ENCODE peak calls at places on chromosomes 6 and 20, in four cellular contexts. P is ovary; F is spleen; L is CD8-positive, alpha-beta T cell. J is an unnamed sample.
A peak's percentile ranks its signal among the peaks of the same experiment; 100 is the strongest.

GRCh38 chr6:125432968-125433367 is 131.2 kb upstream of the HDDC2 start:
- DNase-seq in L (no peak), P (no peak), F (no peak), J (no peak)

GRCh38 chr6:40541556-40542174 is 45.5 kb downstream of the LRFN2 start:
- DNase-seq in F (peak; percentile 56), P (no peak), L (no peak), J (no peak)

GRCh38 chr20:15673206-15673605 is 900.0 kb downstream of the KIF16B start:
- DNase-seq in F (no peak), P (no peak), L (no peak), J (peak; percentile 67)

GRCh38 chr6:16729183-16729696 is 32.0 kb downstream of the ATXN1 start:
- DNase-seq in L (no peak), P (no peak), F (no peak), J (no peak)

GRCh38 chr6:44247338-44248302 is 719 bp downstream of the HSP90AB1 start:
- DNase-seq in P (peak; percentile 76), L (peak; percentile 89), F (peak; percentile 96), J (no peak)

GRCh38 chr20:47645632-47646031 is 139.6 kb downstream of the SULF2 start:
- DNase-seq in P (no peak), F (no peak), L (no peak), J (no peak)

GRCh38 chr6:25427549-25427948 is 148.4 kb downstream of the CARMIL1 start:
- DNase-seq in L (no peak), F (no peak), P (no peak), J (no peak)

GRCh38 chr20:48041078-48041780 is 255.9 kb upstream of the SULF2 start:
- DNase-seq in P (no peak), F (no peak), L (no peak), J (no peak)

GRCh38 chr6:153727910-153728309 is 311.1 kb upstream of the OPRM1 start:
- DNase-seq in F (no peak), L (no peak), P (no peak), J (no peak)

GRCh38 chr6:70520575-70520974 is 46.2 kb upstream of the SDHAF4 start:
- DNase-seq in P (no peak), F (no peak), L (no peak), J (no peak)

GRCh38 chr6:6494677-6495076 is 93.8 kb upstream of the LY86 start:
- DNase-seq in P (no peak), L (peak; percentile 12), F (peak; percentile 84), J (peak; percentile 44)

GRCh38 chr20:5008743-5009142 is 7.4 kb upstream of the SLC23A2 start:
- DNase-seq in L (no peak), F (no peak), P (no peak), J (no peak)

GRCh38 chr6:10413850-10414765 is 766 bp downstream of the TFAP2A start:
- DNase-seq in L (no peak), F (no peak), P (no peak), J (peak; percentile 46)

GRCh38 chr6:93323630-93324029 is 95.7 kb downstream of the EPHA7 start:
- DNase-seq in L (no peak), F (no peak), P (no peak), J (no peak)

GRCh38 chr6:36430351-36430750 is 12.3 kb downstream of the PXT1 start:
- DNase-seq in F (no peak), P (no peak), L (no peak), J (no peak)

GRCh38 chr20:20711413-20711812 is 1.0 kb downstream of the RALGAPA2 start:
- DNase-seq in F (peak; percentile 77), L (peak; percentile 21), P (no peak), J (no peak)

GRCh38 chr20:44720617-44720993 is 5.4 kb downstream of the CCN5 start:
- DNase-seq in P (no peak), F (no peak), L (no peak), J (peak; percentile 93)

GRCh38 chr20:48821261-48821910 is 6.4 kb downstream of the PREX1 start:
- DNase-seq in P (no peak), L (no peak), F (peak; percentile 59), J (no peak)

GRCh38 chr6:83976871-83977270 is 56.7 kb upstream of the MRAP2 start:
- DNase-seq in F (no peak), P (no peak), L (no peak), J (peak; percentile 6)

GRCh38 chr20:57802877-57803717 is 93.3 kb upstream of the PMEPA1 start:
- DNase-seq in P (no peak), F (no peak), L (no peak), J (no peak)

GRCh38 chr6:43386492-43386891 is 17.0 kb upstream of the ZNF318 start:
- DNase-seq in P (no peak), F (no peak), L (no peak), J (no peak)

GRCh38 chr6:136420853-136421252 is 129.4 kb downstream of the MAP7 start:
- DNase-seq in L (no peak), P (no peak), F (no peak), J (no peak)

GRCh38 chr6:129264480-129265045 is 381.6 kb downstream of the LAMA2 start:
- DNase-seq in L (no peak), P (no peak), F (no peak), J (no peak)

GRCh38 chr20:8602389-8603116 is 466.3 kb upstream of the PLCB4 start:
- DNase-seq in P (no peak), F (no peak), L (no peak), J (no peak)

GRCh38 chr20:54221996-54222890 is 14.4 kb downstream of the PFDN4 start:
- DNase-seq in L (no peak), F (no peak), P (no peak), J (no peak)

GRCh38 chr6:26092443-26092842 is 5.2 kb downstream of the HFE start:
- DNase-seq in P (no peak), F (no peak), L (no peak), J (no peak)

GRCh38 chr6:143243786-143244185 is 183.1 kb downstream of the AIG1 start:
- DNase-seq in L (no peak), P (no peak), F (no peak), J (no peak)

GRCh38 chr6:41578714-41579610 is 32.8 kb downstream of the FOXP4 start:
- DNase-seq in L (no peak), P (no peak), F (no peak), J (no peak)

GRCh38 chr6:108004861-108005260 is 46.9 kb upstream of the SEC63 start:
- DNase-seq in F (no peak), L (no peak), P (no peak), J (no peak)

GRCh38 chr6:54846243-54846856 is at the start of gene FAM83B:
- DNase-seq in L (no peak), F (no peak), P (no peak), J (peak; percentile 84)

GRCh38 chr6:17831135-17831534 is 124.4 kb upstream of the NUP153 start:
- DNase-seq in P (no peak), F (no peak), L (no peak), J (no peak)

GRCh38 chr20:1377984-1378742 is 14.7 kb downstream of the FKBP1A start:
- DNase-seq in P (no peak), F (no peak), L (no peak), J (peak; percentile 49)

DNA sequence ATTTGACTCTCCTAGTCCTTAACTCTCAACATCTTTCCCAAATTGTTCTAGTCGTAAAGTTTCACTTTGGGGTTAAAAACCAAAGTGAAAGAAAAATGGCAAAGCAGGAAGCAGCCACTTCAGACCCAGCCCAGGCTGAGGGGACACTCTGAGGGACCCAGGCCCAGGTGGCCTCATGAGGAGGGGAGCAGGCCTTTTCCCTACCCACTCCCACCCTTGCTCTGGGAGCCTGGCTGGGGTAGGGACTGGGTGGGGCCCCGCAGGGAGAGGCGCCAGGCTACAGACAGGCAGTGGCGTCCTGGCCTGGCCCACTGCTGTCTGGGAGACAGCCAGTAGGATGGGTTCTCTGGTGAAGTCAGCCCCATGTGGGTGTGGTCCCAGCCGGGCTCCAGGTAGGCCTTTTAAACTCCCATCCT is 68.7 kb upstream of the MYL9 start:
- DNase-seq in L (peak; percentile 26), P (peak; percentile 48), F (peak; percentile 79), J (peak; percentile 97)
- H3K27ac ChIP-seq in L (peak overlapping the region; percentile 35), P (peak overlapping the region; percentile 66), F (peak overlapping the region; percentile 87), J (peak overlapping the region; percentile 82)

DNA sequence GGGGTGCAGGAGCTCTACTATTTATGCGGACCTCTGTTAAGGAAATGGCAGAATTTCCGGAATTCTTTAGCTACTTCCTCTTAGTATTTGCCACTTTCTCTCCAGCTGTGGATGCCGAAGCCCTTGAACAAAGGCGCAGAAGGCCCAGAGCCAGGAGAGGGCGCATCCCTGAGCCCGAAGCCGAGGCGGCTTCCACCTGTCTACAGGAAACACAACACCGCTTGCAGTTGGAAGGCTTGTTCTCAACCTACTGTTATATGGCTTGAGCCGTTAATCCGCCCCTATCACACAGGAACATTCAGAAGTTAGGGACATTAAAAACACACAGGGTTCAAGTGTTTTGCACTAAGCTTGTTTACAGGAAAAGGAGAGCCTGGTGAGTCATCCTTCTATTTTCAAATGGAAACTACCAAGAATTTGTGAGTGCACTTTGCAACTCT is 417.1 kb downstream of the BCKDHB start:
- DNase-seq in F (peak; percentile 66), P (peak; percentile 30), L (no peak), J (no peak)
- TF ChIP-seq CTCF in F (peak; percentile 12), P (no peak), L (no peak), J (no peak)

GRCh38 chr6:155085582-155086253 is 90.6 kb downstream of the TIAM2 start:
- DNase-seq in P (no peak), F (no peak), L (no peak), J (peak; percentile 65)

GRCh38 chr6:155080876-155081845 is 86.0 kb downstream of the TIAM2 start:
- DNase-seq in F (no peak), P (no peak), L (no peak), J (no peak)

GRCh38 chr6:155079985-155080452 is 84.9 kb downstream of the TIAM2 start:
- DNase-seq in P (no peak), F (no peak), L (no peak), J (no peak)

GRCh38 chr6:155088856-155089255 is 93.7 kb downstream of the TIAM2 start:
- DNase-seq in F (no peak), P (no peak), L (no peak), J (no peak)

DNA sequence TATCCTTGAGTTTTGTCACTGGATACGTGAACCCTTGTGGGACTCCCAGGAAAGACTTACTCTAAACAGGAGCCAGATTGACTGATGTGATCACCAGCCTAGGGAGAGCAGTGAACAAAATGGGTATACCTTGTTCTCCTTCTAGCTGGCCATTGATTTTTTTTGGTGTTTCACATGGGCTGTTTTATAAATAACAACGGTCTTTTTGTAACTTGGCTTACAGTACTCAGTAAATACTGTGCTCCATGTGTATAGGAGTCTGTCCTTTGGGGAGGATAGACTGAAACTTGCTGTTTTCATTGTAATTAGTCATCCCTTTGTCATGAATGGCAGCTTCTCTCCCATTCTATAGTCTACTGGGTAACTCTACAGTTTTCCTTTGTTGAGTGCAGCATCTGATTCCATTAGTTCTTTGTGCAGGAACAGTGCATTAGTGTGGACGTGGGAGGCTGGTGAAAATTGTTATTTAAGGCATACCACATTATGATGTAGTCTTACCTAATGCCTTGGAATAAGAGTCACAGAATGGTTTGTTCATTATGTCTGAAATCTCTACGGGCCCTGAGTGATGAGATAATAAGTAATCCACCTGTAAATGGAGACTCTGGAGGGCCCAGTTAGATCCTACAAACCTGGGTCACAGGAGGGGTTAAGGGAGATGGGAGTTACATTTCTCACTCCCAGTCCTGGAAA is 89.5 kb downstream of the TIAM2 start:
- DNase-seq in F (no peak), L (no peak), P (no peak), J (no peak)
- H3K27ac ChIP-seq in F (no peak overlapping the region), L (no peak overlapping the region), P (no peak overlapping the region), J (no peak overlapping the region)

DNA sequence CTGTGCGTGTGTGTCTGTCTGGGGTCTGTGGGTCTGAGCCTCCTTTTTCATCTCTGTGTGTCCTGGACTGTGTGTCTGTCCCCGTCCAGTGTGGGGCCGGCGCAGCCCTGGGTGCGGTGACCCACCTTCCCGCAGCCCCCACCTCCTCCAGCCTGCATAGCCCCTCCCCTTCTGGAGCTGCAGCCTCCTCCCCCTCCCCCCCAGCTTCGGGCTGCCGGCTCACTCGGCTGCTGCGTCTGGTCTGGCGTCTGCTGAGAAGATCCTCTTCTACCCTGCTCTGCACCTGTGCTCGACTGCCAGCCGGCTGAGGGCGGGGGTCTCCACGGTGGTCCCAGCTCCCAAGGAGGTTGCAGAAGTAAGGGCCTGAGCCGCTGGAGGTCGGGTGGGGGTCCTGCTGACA is 7.6 kb upstream of the LKAAEAR1 start:
- DNase-seq in F (no peak), L (no peak), P (no peak), J (no peak)
- TF ChIP-seq CTCF in F (no peak), L (no peak), P (no peak), J (no peak)